ENCODE peak calls at places on chromosomes 4 and X, in five cellular contexts. T is K562, J is HCT116, O is HepG2, R is GM12878. F is an unnamed sample.

GRCh38 chrX:140525448-140525847 is 20.6 kb upstream of the SOX3 start:
- DNase-seq in O (no peak), R (no peak), J (no peak), T (no peak), F (no peak)

GRCh38 chr4:184955636-184956035 is 62.7 kb upstream of the HELT start:
- DNase-seq in T (no peak), R (peak), J (no peak), O (no peak), F (no peak)

GRCh38 chr4:65508169-65508568 is 162.1 kb downstream of the EPHA5 start:
- DNase-seq in J (no peak), R (no peak), T (no peak), O (no peak), F (no peak)

GRCh38 chr4:185396724-185397402 is at the start of gene ANKRD37:
- DNase-seq in J (no peak), R (no peak), O (peak), T (peak), F (no peak)

GRCh38 chr4:85761803-85762202 is 286.9 kb downstream of the ARHGAP24 start:
- DNase-seq in R (no peak), J (no peak), T (no peak), O (no peak), F (no peak)

GRCh38 chrX:85963736-85964135 is 83.6 kb downstream of the CHM start:
- DNase-seq in T (no peak), O (peak), R (no peak), J (no peak), F (peak)

GRCh38 chr4:127601029-127601428 is 31.7 kb upstream of the INTU start:
- DNase-seq in O (no peak), R (no peak), T (no peak), J (no peak), F (no peak)

GRCh38 chr4:145195167-145195952 is 15.0 kb upstream of the OTUD4 start:
- DNase-seq in O (no peak), J (peak), T (no peak), R (no peak), F (no peak)

GRCh38 chr4:182221987-182222386 is 21.2 kb upstream of the TENM3 start:
- DNase-seq in O (no peak), J (no peak), T (no peak), R (no peak), F (no peak)

GRCh38 chr4:135201081-135201480 is 999.5 kb upstream of the PABPC4L start:
- DNase-seq in T (no peak), R (no peak), O (no peak), J (no peak), F (no peak)

GRCh38 chr4:138512766-138513165 is 270.6 kb upstream of the SLC7A11 start:
- DNase-seq in T (no peak), J (no peak), R (no peak), O (no peak), F (no peak)

GRCh38 chr4:139227729-139228404 is 50.8 kb upstream of the ELF2 start:
- DNase-seq in O (peak), R (no peak), J (peak), T (peak), F (no peak)

GRCh38 chr4:112112590-112113170 is 32.6 kb upstream of the FAM241A start:
- DNase-seq in R (no peak), J (no peak), O (peak), T (no peak), F (no peak)

GRCh38 chr4:112114452-112114851 is 30.8 kb upstream of the FAM241A start:
- DNase-seq in T (no peak), R (no peak), O (no peak), J (no peak), F (no peak)

GRCh38 chr4:112111306-112111705 is 33.9 kb upstream of the FAM241A start:
- DNase-seq in J (no peak), R (no peak), T (no peak), O (no peak), F (no peak)

GRCh38 chr4:112113786-112114185 is 31.5 kb upstream of the FAM241A start:
- DNase-seq in J (no peak), T (no peak), R (no peak), O (no peak), F (no peak)

GRCh38 chr4:112109455-112110425 is 35.5 kb upstream of the FAM241A start:
- DNase-seq in T (no peak), O (peak), J (no peak), R (peak), F (no peak)
- TF ChIP-seq REST in T (no peak), O (no peak), J (no peak), R (no peak), F (no peak)

DNA sequence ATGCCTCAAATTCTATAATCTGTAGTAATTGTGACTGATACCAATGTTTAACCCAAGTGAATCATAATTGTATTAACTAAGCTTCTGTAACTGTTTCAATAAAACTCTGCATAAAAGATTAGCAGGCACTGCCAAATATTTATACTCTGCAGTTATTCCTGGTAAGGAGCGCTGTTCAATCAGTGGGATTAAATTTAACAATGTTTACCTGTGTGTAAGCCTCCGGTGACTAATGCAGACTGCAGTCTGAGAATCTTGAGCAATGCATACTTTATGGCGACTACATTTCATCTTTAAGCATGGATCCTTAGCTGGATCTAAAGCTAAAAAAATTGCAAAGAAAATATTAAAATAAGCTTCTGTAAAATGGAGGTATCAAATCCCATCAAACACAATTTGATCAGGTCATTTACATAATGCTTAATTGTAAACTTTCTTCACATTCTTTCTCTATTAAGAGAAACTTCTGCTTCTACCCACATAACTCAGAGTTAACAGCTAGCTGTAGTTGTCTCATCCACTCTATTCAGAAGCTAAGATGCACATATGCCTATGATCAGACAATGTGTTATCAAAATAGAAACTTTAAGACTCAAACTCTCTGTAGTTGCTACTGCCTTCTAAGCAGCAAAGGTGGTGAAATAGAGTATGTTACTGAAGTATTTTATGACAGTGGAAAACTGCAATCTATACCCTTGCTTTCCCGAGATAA is 234.0 kb downstream of the SPOCK3 start:
- DNase-seq in T (no peak), R (no peak), O (no peak), J (peak), F (peak)
- TF ChIP-seq POLR2AphosphoS5 in T (no peak), R (no peak), O (no peak), J (no peak), F (peak)

GRCh38 chrX:71056857-71057256 is 11.3 kb downstream of the SNX12 start:
- DNase-seq in O (no peak), T (no peak), J (no peak), R (no peak), F (no peak)
- TF ChIP-seq REST in O (no peak), T (no peak), J (no peak), R (no peak), F (no peak)

GRCh38 chrX:154979671-154980070 is 42.9 kb downstream of the F8 start:
- DNase-seq in O (no peak), R (no peak), J (no peak), T (no peak), F (no peak)
- TF ChIP-seq POLR2AphosphoS5 in O (no peak), R (no peak), J (no peak), T (no peak), F (no peak)

GRCh38 chr4:126386512-126386911 is 1071.8 kb downstream of the FAT4 start:
- DNase-seq in R (no peak), J (no peak), T (no peak), O (no peak), F (no peak)
- TF ChIP-seq REST in R (no peak), J (no peak), T (no peak), O (no peak), F (no peak)

GRCh38 chr4:129545599-129546278 is 449.8 kb downstream of the C4orf33 start:
- DNase-seq in J (no peak), O (peak), R (no peak), T (no peak), F (no peak)
- TF ChIP-seq POLR2AphosphoS5 in J (no peak), O (no peak), R (no peak), T (no peak), F (no peak)

GRCh38 chr4:74111990-74112389 is 13.0 kb upstream of the CXCL2 start:
- DNase-seq in J (no peak), R (no peak), O (no peak), T (no peak), F (no peak)
- TF ChIP-seq REST in J (no peak), R (no peak), O (no peak), T (no peak), F (no peak)